ENCODE peak calls at places on chromosomes 11 and 22, in seven cellular contexts. R is sigmoid colon, S is GM12891, F is breast epithelium, N is GM23338, G is HepG2, T is spleen. M is an unnamed sample.

GRCh38 chr22:17742528-17742902 is 31.8 kb downstream of the BID start:
- DNase-seq in G (peak; percentile 63), R (peak; percentile 77), S (peak; percentile 97), T (peak; percentile 86), F (no peak), N (peak; percentile 95), M (peak; percentile 95)

GRCh38 chr11:113446938-113447337 is 28.3 kb downstream of the DRD2 start:
- DNase-seq in S (no peak), G (no peak), R (no peak), N (no peak), T (no peak), F (no peak), M (no peak)

GRCh38 chr11:75592699-75593098 is 30.6 kb downstream of the SERPINH1 start:
- DNase-seq in N (no peak), G (no peak), T (no peak), F (no peak), S (no peak), R (no peak), M (no peak)

GRCh38 chr22:17969732-17970131 is 54.6 kb downstream of the MICAL3 start:
- DNase-seq in T (peak; percentile 54), F (no peak), R (no peak), G (no peak), N (no peak), S (no peak), M (no peak)

GRCh38 chr11:86983071-86983488 is 27.9 kb upstream of the FZD4 start:
- DNase-seq in G (peak; percentile 66), T (no peak), N (no peak), S (no peak), R (no peak), F (no peak), M (no peak)

GRCh38 chr11:100965346-100965745 is 164.3 kb downstream of the PGR start:
- DNase-seq in S (no peak), G (no peak), F (no peak), T (no peak), R (no peak), N (no peak), M (no peak)

GRCh38 chr22:23836692-23837495 is 1.9 kb downstream of the DERL3 start:
- DNase-seq in S (no peak), T (peak; percentile 71), N (no peak), F (no peak), R (peak; percentile 62), G (no peak), M (no peak)

GRCh38 chr22:32723632-32724031 is 77.9 kb upstream of the TIMP3 start:
- DNase-seq in N (no peak), F (no peak), G (no peak), T (peak; percentile 88), S (peak; percentile 41), R (peak; percentile 85), M (peak; percentile 38)

DNA sequence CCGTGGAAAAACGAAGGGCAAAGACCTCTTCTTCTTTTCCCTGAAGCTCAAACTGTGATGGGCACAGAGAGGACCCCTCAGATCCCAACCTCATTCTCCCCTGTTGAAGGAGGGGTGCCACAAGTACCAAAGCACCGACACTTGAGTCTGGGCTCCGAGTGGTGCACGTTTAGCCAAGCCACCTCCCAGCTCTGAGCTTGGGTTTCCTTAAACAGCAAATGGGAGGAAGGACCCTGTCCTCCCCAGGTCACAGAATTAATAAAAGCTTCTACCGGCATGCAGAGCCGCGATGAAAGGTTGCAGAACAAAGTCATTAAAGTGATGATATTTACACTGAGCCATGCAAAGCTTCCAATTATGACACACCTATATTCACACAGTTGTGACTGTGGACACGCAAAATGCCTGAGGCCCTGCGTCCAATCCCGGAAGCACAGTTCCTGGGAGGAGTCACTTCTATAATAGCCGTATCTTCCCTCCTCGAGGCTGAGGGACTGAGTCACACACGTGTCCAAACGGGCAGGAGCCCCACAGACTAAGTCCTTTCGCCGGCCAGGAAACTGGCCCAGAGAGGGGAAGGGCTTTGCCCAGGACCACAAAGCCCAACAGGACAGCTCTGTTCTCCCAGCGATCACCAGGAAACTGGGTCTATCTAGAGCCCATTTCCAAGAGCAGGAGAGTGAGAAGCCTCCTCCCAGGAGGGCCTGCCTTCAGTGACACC is 922 bp upstream of the CSNK1E start:
- DNase-seq in S (no peak), N (no peak), T (no peak), F (peak; percentile 86), G (peak; percentile 77), R (peak; percentile 92), M (no peak)
- TF ChIP-seq POLR2AphosphoS5 in S (no peak), N (peak; percentile 5), T (peak; percentile 64), F (peak; percentile 65), G (peak; percentile 71), R (peak; percentile 88), M (no peak)

GRCh38 chr11:130159139-130159538 is 443 bp upstream of the ST14 start:
- DNase-seq in N (peak; percentile 19), T (no peak), S (no peak), F (no peak), R (no peak), G (no peak), M (no peak)
- TF ChIP-seq POLR2AphosphoS5 in N (no peak), T (no peak), S (no peak), F (no peak), R (no peak), G (no peak), M (no peak)

GRCh38 chr11:45451766-45452440 is 165.8 kb upstream of the SYT13 start:
- DNase-seq in S (no peak), R (no peak), N (no peak), F (no peak), T (no peak), G (no peak), M (no peak)

GRCh38 chr11:45453721-45454120 is 167.6 kb upstream of the SYT13 start:
- DNase-seq in S (no peak), T (peak; percentile 38), R (no peak), G (no peak), F (no peak), N (no peak), M (no peak)

GRCh38 chr11:45446426-45446825 is 160.3 kb upstream of the SYT13 start:
- DNase-seq in F (no peak), S (no peak), R (no peak), N (no peak), G (no peak), T (no peak), M (no peak)

GRCh38 chr11:45449036-45449601 is 163.0 kb upstream of the SYT13 start:
- DNase-seq in F (no peak), S (no peak), N (no peak), T (peak; percentile 11), R (no peak), G (no peak), M (no peak)

DNA sequence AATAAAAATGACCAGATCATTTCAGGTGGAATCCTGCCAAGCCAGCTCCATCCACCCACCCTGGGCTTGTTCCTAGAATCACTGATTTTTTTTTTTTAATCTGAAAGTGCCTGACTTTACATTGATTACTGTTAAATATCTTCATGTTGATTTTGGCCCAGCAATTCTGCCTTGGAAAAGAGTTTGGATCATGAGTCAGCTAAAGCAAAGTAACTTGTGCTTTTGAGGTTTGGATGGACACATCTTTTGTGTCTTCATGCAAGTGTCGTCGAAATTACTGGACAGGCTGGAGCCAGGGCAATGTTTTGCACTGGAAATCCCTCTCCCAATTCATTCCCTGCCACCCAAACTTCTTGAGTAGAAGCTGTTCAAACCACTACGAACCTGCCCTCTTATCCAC is 164.0 kb upstream of the SYT13 start:
- DNase-seq in T (no peak), G (no peak), S (no peak), R (no peak), N (no peak), F (no peak), M (no peak)
- TF ChIP-seq POLR2AphosphoS5 in T (no peak), G (no peak), S (no peak), R (no peak), N (no peak), F (no peak), M (no peak)

GRCh38 chr11:58578635-58579191 is at the start of gene ZFP91:
- DNase-seq in S (peak; percentile 57), R (peak; percentile 99), N (peak; percentile 99), F (peak; percentile 98), G (peak; percentile 97), T (peak; percentile 97), M (peak; percentile 68)

GRCh38 chr11:58579192-58580129 is 598 bp downstream of the ZFP91 start:
- DNase-seq in G (peak; percentile 78), S (peak; percentile 29), R (peak; percentile 97), T (peak; percentile 97), N (peak; percentile 93), F (peak; percentile 91), M (no peak)

GRCh38 chr11:58577441-58578135 is 1.3 kb upstream of the ZFP91 start:
- DNase-seq in N (no peak), S (no peak), F (peak; percentile 53), G (peak; percentile 33), R (peak; percentile 87), T (peak; percentile 91), M (no peak)

GRCh38 chr11:58576792-58577440 is 1.3 kb upstream of the LPXN start:
- DNase-seq in T (no peak), R (peak; percentile 61), N (no peak), G (peak; percentile 36), F (no peak), S (no peak), M (no peak)

DNA sequence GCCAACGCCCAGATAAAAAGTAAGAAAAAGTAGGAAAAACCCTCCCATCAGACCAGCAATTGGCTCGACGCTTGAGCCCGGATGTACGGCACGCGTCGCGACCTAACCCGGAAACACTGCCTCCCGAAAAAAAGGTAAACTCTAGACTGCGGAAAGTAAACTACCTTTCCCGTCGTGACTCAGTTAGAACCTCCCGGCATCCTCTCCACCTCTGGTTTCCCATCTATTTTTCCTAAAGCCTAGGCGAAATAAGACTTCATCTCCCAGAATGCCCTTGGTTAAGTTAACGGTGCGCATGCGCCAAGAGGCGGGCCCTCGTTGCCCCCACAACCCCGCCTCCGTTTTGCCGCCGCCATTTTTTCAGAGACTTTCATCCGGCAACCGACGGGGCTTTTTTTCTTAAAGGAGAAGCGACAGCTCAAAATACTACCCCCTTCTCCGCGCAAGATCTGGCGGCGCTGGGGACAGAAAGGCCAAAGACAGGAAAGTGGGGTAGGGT is 678 bp upstream of the ZFP91 start:
- DNase-seq in R (peak; percentile 98), N (peak; percentile 98), F (peak; percentile 97), S (no peak), G (peak; percentile 98), T (peak; percentile 95), M (no peak)
- TF ChIP-seq POLR2AphosphoS5 in R (peak; percentile 81), N (no peak), F (no peak), S (no peak), G (no peak), T (no peak), M (no peak)

DNA sequence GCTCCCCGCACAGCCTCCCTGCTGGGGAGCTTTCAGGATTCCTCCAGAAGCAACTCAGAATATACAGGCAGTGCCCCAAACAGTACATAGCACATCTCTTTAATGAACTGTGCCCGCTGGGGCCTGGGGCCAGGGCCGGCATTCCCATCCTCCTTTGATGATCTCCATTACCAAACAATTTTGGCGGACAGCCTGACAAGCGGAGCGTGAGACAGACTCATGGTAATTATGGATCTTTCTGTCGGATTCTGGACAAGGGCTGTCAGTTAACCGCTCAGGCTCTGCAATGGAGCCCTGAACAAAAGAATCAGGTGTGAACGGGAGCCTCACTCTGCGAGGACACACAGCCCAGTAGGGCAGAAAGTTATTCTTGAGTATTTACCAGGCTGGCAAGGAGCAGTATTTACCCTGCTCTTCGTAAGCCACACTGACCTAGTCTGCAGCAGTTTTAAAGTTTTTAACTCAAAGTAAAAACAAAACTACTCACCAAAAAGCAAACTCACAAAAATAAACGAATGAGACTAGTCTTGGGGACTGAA is 174.0 kb downstream of the TBC1D22A start:
- DNase-seq in N (no peak), T (no peak), S (no peak), F (no peak), R (no peak), G (peak; percentile 76), M (no peak)
- TF ChIP-seq POLR2AphosphoS5 in N (no peak), T (no peak), S (no peak), F (no peak), R (no peak), G (no peak), M (no peak)

M was measured in GM12892.